ENCODE peak calls at places on chromosome 2, in six cellular contexts. One of them, this sample, is unnamed.

GRCh38 chr2:158953926-158954763 is 14.3 kb upstream of the TANC1 start:
- DNase-seq in adrenal gland: peak
- DNase-seq in hepatocyte: peak
- DNase-seq in Peyer's patch: peak
- DNase-seq in cardiac fibroblast: peak
- DNase-seq in glutamatergic neuron: peak
- DNase-seq in this sample: no peak

GRCh38 chr2:163441603-163442002 is 294.2 kb downstream of the FIGN start:
- DNase-seq in adrenal gland: no peak
- DNase-seq in hepatocyte: no peak
- DNase-seq in Peyer's patch: no peak
- DNase-seq in cardiac fibroblast: no peak
- DNase-seq in glutamatergic neuron: no peak
- DNase-seq in this sample: no peak

GRCh38 chr2:181570833-181571661 is 85.9 kb downstream of the CERKL start:
- DNase-seq in adrenal gland: no peak
- DNase-seq in hepatocyte: no peak
- DNase-seq in Peyer's patch: no peak
- DNase-seq in cardiac fibroblast: peak
- DNase-seq in glutamatergic neuron: no peak
- DNase-seq in this sample: no peak

GRCh38 chr2:38239452-38239851 is 137.6 kb downstream of the ATL2 start:
- DNase-seq in adrenal gland: no peak
- DNase-seq in hepatocyte: no peak
- DNase-seq in Peyer's patch: no peak
- DNase-seq in cardiac fibroblast: no peak
- DNase-seq in glutamatergic neuron: no peak
- DNase-seq in this sample: no peak

GRCh38 chr2:155035246-155035645 is 336.8 kb downstream of the KCNJ3 start:
- DNase-seq in adrenal gland: no peak
- DNase-seq in hepatocyte: no peak
- DNase-seq in Peyer's patch: no peak
- DNase-seq in cardiac fibroblast: no peak
- DNase-seq in glutamatergic neuron: peak
- DNase-seq in this sample: no peak

GRCh38 chr2:18137096-18137495 is 258.6 kb downstream of the KCNS3 start:
- DNase-seq in adrenal gland: no peak
- DNase-seq in hepatocyte: no peak
- DNase-seq in Peyer's patch: no peak
- DNase-seq in cardiac fibroblast: no peak
- DNase-seq in glutamatergic neuron: no peak
- DNase-seq in this sample: no peak

GRCh38 chr2:85796549-85797262 is 42.9 kb downstream of the ATOH8 start:
- DNase-seq in adrenal gland: no peak
- DNase-seq in hepatocyte: no peak
- DNase-seq in Peyer's patch: no peak
- DNase-seq in cardiac fibroblast: no peak
- DNase-seq in glutamatergic neuron: no peak
- DNase-seq in this sample: no peak

GRCh38 chr2:159032156-159032555 is 63.7 kb downstream of the TANC1 start:
- DNase-seq in adrenal gland: no peak
- DNase-seq in hepatocyte: no peak
- DNase-seq in Peyer's patch: no peak
- DNase-seq in cardiac fibroblast: no peak
- DNase-seq in glutamatergic neuron: no peak
- DNase-seq in this sample: no peak

GRCh38 chr2:98063289-98063688 is 23.7 kb upstream of the VWA3B start:
- DNase-seq in adrenal gland: no peak
- DNase-seq in hepatocyte: no peak
- DNase-seq in Peyer's patch: no peak
- DNase-seq in cardiac fibroblast: no peak
- DNase-seq in glutamatergic neuron: no peak
- DNase-seq in this sample: no peak

GRCh38 chr2:22282215-22282614 is 1102.8 kb upstream of the KLHL29 start:
- DNase-seq in adrenal gland: no peak
- DNase-seq in hepatocyte: peak
- DNase-seq in Peyer's patch: no peak
- DNase-seq in cardiac fibroblast: peak
- DNase-seq in glutamatergic neuron: no peak
- DNase-seq in this sample: no peak

GRCh38 chr2:233349005-233349998 is 5.0 kb upstream of the DGKD start:
- DNase-seq in adrenal gland: no peak
- DNase-seq in hepatocyte: peak
- DNase-seq in Peyer's patch: peak
- DNase-seq in cardiac fibroblast: peak
- DNase-seq in glutamatergic neuron: no peak
- DNase-seq in this sample: peak

GRCh38 chr2:1294882-1295281 is 118.4 kb upstream of the TPO start:
- DNase-seq in adrenal gland: no peak
- DNase-seq in hepatocyte: no peak
- DNase-seq in Peyer's patch: no peak
- DNase-seq in cardiac fibroblast: no peak
- DNase-seq in glutamatergic neuron: no peak
- DNase-seq in this sample: no peak

GRCh38 chr2:211103989-211104388 is 547.6 kb downstream of the CPS1 start:
- DNase-seq in adrenal gland: peak
- DNase-seq in hepatocyte: peak
- DNase-seq in Peyer's patch: no peak
- DNase-seq in cardiac fibroblast: no peak
- DNase-seq in glutamatergic neuron: no peak
- DNase-seq in this sample: no peak

GRCh38 chr2:60352491-60353405 is 200.7 kb downstream of the BCL11A start:
- DNase-seq in adrenal gland: no peak
- DNase-seq in hepatocyte: no peak
- DNase-seq in Peyer's patch: peak
- DNase-seq in cardiac fibroblast: no peak
- DNase-seq in glutamatergic neuron: no peak
- DNase-seq in this sample: no peak

GRCh38 chr2:230868151-230868946 is 3.6 kb downstream of the ITM2C start:
- DNase-seq in adrenal gland: no peak
- DNase-seq in hepatocyte: peak
- DNase-seq in Peyer's patch: no peak
- DNase-seq in cardiac fibroblast: no peak
- DNase-seq in glutamatergic neuron: no peak
- DNase-seq in this sample: peak

GRCh38 chr2:101657787-101658186 is 39.7 kb upstream of the MAP4K4 start:
- DNase-seq in adrenal gland: no peak
- DNase-seq in hepatocyte: no peak
- DNase-seq in Peyer's patch: no peak
- DNase-seq in cardiac fibroblast: no peak
- DNase-seq in glutamatergic neuron: no peak
- DNase-seq in this sample: no peak

GRCh38 chr2:98868548-98869271 is 67.3 kb downstream of the CRACDL start:
- DNase-seq in adrenal gland: no peak
- DNase-seq in hepatocyte: no peak
- DNase-seq in Peyer's patch: no peak
- DNase-seq in cardiac fibroblast: peak
- DNase-seq in glutamatergic neuron: no peak
- DNase-seq in this sample: no peak

GRCh38 chr2:3805120-3805519 is 101.7 kb downstream of the DCDC2C start:
- DNase-seq in adrenal gland: no peak
- DNase-seq in hepatocyte: peak
- DNase-seq in Peyer's patch: no peak
- DNase-seq in cardiac fibroblast: no peak
- DNase-seq in glutamatergic neuron: peak
- DNase-seq in this sample: no peak

GRCh38 chr2:11399113-11399762 is 54.8 kb upstream of the ROCK2 start:
- DNase-seq in adrenal gland: no peak
- DNase-seq in hepatocyte: no peak
- DNase-seq in Peyer's patch: no peak
- DNase-seq in cardiac fibroblast: no peak
- DNase-seq in glutamatergic neuron: no peak
- DNase-seq in this sample: no peak

GRCh38 chr2:110157153-110157793 is 41.7 kb upstream of the MALL start:
- DNase-seq in adrenal gland: no peak
- DNase-seq in hepatocyte: peak
- DNase-seq in Peyer's patch: no peak
- DNase-seq in cardiac fibroblast: peak
- DNase-seq in glutamatergic neuron: no peak
- DNase-seq in this sample: peak

GRCh38 chr2:168490015-168490874 is 34.2 kb downstream of the CERS6 start:
- DNase-seq in adrenal gland: no peak
- DNase-seq in hepatocyte: peak
- DNase-seq in Peyer's patch: no peak
- DNase-seq in cardiac fibroblast: peak
- DNase-seq in glutamatergic neuron: no peak
- DNase-seq in this sample: peak

GRCh38 chr2:27282892-27283291 is 663 bp downstream of the TRIM54 start:
- DNase-seq in adrenal gland: no peak
- DNase-seq in hepatocyte: no peak
- DNase-seq in Peyer's patch: no peak
- DNase-seq in cardiac fibroblast: no peak
- DNase-seq in glutamatergic neuron: peak
- DNase-seq in this sample: no peak

GRCh38 chr2:159585607-159586006 is 30.7 kb downstream of the BAZ2B start:
- DNase-seq in adrenal gland: no peak
- DNase-seq in hepatocyte: no peak
- DNase-seq in Peyer's patch: no peak
- DNase-seq in cardiac fibroblast: no peak
- DNase-seq in glutamatergic neuron: no peak
- DNase-seq in this sample: no peak

GRCh38 chr2:104049433-104049832 is 804.5 kb upstream of the POU3F3 start:
- DNase-seq in adrenal gland: no peak
- DNase-seq in hepatocyte: no peak
- DNase-seq in Peyer's patch: no peak
- DNase-seq in cardiac fibroblast: no peak
- DNase-seq in glutamatergic neuron: no peak
- DNase-seq in this sample: no peak

GRCh38 chr2:8148260-8148880 is 533.5 kb upstream of the ID2 start:
- DNase-seq in adrenal gland: no peak
- DNase-seq in hepatocyte: no peak
- DNase-seq in Peyer's patch: no peak
- DNase-seq in cardiac fibroblast: peak
- DNase-seq in glutamatergic neuron: no peak
- DNase-seq in this sample: no peak

GRCh38 chr2:159807183-159808037 is 9.4 kb upstream of the CD302 start:
- DNase-seq in adrenal gland: peak
- DNase-seq in hepatocyte: peak
- DNase-seq in Peyer's patch: no peak
- DNase-seq in cardiac fibroblast: peak
- DNase-seq in glutamatergic neuron: peak
- DNase-seq in this sample: no peak

GRCh38 chr2:11698009-11698922 is 28.3 kb upstream of the NTSR2 start:
- DNase-seq in adrenal gland: no peak
- DNase-seq in hepatocyte: peak
- DNase-seq in Peyer's patch: no peak
- DNase-seq in cardiac fibroblast: peak
- DNase-seq in glutamatergic neuron: peak
- DNase-seq in this sample: no peak

GRCh38 chr2:40299173-40299572 is 152.7 kb downstream of the SLC8A1 start:
- DNase-seq in adrenal gland: no peak
- DNase-seq in hepatocyte: no peak
- DNase-seq in Peyer's patch: no peak
- DNase-seq in cardiac fibroblast: no peak
- DNase-seq in glutamatergic neuron: no peak
- DNase-seq in this sample: no peak

GRCh38 chr2:48315847-48316194 is 214.1 kb upstream of the STON1 start:
- DNase-seq in adrenal gland: no peak
- DNase-seq in hepatocyte: peak
- DNase-seq in Peyer's patch: peak
- DNase-seq in cardiac fibroblast: no peak
- DNase-seq in glutamatergic neuron: peak
- DNase-seq in this sample: no peak

GRCh38 chr2:214378455-214379103 is 32.3 kb upstream of the VWC2L start:
- DNase-seq in adrenal gland: no peak
- DNase-seq in hepatocyte: no peak
- DNase-seq in Peyer's patch: no peak
- DNase-seq in cardiac fibroblast: no peak
- DNase-seq in glutamatergic neuron: no peak
- DNase-seq in this sample: no peak
- TF ChIP-seq CTCF in adrenal gland: no peak
- TF ChIP-seq CTCF in hepatocyte: no peak
- TF ChIP-seq CTCF in Peyer's patch: no peak
- TF ChIP-seq CTCF in cardiac fibroblast: no peak
- TF ChIP-seq CTCF in glutamatergic neuron: no peak
- TF ChIP-seq CTCF in this sample: no peak

DNA sequence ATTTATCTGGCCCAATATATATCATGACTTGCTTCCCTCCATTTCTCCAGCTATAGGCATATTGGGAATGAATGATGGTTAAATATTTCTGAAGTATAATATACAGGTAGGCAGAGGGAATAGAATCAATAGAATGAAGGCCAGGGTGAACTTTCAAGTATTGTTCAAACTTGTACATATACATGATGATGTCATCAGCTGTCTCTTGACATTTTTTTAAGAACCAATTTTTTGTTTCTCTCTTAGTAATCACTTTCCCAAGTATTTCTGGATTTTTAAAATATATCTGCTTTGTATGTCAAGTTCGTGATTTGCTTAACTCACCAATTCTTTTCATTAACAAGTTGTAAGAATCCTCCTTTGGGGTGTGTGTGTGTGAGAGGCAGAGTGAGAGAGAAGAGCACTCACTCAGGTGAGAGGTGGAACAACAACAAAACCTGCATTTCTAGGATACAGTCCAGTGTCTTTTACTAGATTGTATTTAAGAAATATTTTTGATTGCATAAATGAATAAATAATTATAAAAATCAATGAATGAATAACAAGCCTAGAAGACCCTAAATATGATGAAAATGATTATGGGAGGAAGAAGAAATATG is 1239.1 kb downstream of the LRP1B start:
- DNase-seq in adrenal gland: no peak
- DNase-seq in hepatocyte: no peak
- DNase-seq in Peyer's patch: no peak
- DNase-seq in cardiac fibroblast: no peak
- DNase-seq in glutamatergic neuron: no peak
- DNase-seq in this sample: no peak
- TF ChIP-seq CTCF in adrenal gland: no peak
- TF ChIP-seq CTCF in hepatocyte: no peak
- TF ChIP-seq CTCF in Peyer's patch: no peak
- TF ChIP-seq CTCF in cardiac fibroblast: no peak
- TF ChIP-seq CTCF in glutamatergic neuron: peak
- TF ChIP-seq CTCF in this sample: no peak

GRCh38 chr2:75290600-75291140 is 91.3 kb upstream of the TACR1 start:
- DNase-seq in adrenal gland: no peak
- DNase-seq in hepatocyte: no peak
- DNase-seq in Peyer's patch: no peak
- DNase-seq in cardiac fibroblast: peak
- DNase-seq in glutamatergic neuron: no peak
- DNase-seq in this sample: no peak
- TF ChIP-seq CTCF in adrenal gland: peak
- TF ChIP-seq CTCF in hepatocyte: peak
- TF ChIP-seq CTCF in Peyer's patch: no peak
- TF ChIP-seq CTCF in cardiac fibroblast: peak
- TF ChIP-seq CTCF in glutamatergic neuron: no peak
- TF ChIP-seq CTCF in this sample: no peak

GRCh38 chr2:193348055-193348454 is 1153.3 kb upstream of the TMEFF2 start:
- DNase-seq in adrenal gland: no peak
- DNase-seq in hepatocyte: no peak
- DNase-seq in Peyer's patch: no peak
- DNase-seq in cardiac fibroblast: no peak
- DNase-seq in glutamatergic neuron: no peak
- DNase-seq in this sample: no peak
- TF ChIP-seq CTCF in adrenal gland: no peak
- TF ChIP-seq CTCF in hepatocyte: no peak
- TF ChIP-seq CTCF in Peyer's patch: no peak
- TF ChIP-seq CTCF in cardiac fibroblast: no peak
- TF ChIP-seq CTCF in glutamatergic neuron: no peak
- TF ChIP-seq CTCF in this sample: no peak

This sample was measured in GM13976.